ENCODE peak calls at places on chromosomes 1 and 21, in five cellular contexts. One of them, this sample, is unnamed.

GRCh38 chr1:18941221-18942141 is 15.0 kb downstream of the IFFO2 start:
- DNase-seq in GM12878: no peak
- DNase-seq in HepG2: peak; percentile 87
- DNase-seq in H1: no peak
- DNase-seq in A549: peak; percentile 66
- DNase-seq in this sample: no peak

GRCh38 chr1:240682166-240682565 is 70.2 kb upstream of the GREM2 start:
- DNase-seq in HepG2: no peak
- DNase-seq in GM12878: no peak
- DNase-seq in A549: no peak
- DNase-seq in H1: no peak
- DNase-seq in this sample: no peak

GRCh38 chr21:42845296-42845965 is 33.9 kb downstream of the WDR4 start:
- DNase-seq in A549: no peak
- DNase-seq in HepG2: no peak
- DNase-seq in H1: no peak
- DNase-seq in GM12878: no peak
- DNase-seq in this sample: no peak

GRCh38 chr1:205436776-205437485 is 15.1 kb upstream of the LEMD1 start:
- DNase-seq in GM12878: no peak
- DNase-seq in A549: no peak
- DNase-seq in H1: no peak
- DNase-seq in HepG2: no peak
- DNase-seq in this sample: no peak

GRCh38 chr21:28338906-28339305 is 653.8 kb downstream of the LTN1 start:
- DNase-seq in H1: no peak
- DNase-seq in GM12878: no peak
- DNase-seq in A549: no peak
- DNase-seq in HepG2: no peak
- DNase-seq in this sample: no peak

GRCh38 chr1:79104617-79105016 is 98.1 kb upstream of the ADGRL4 start:
- DNase-seq in A549: no peak
- DNase-seq in GM12878: no peak
- DNase-seq in HepG2: no peak
- DNase-seq in H1: no peak
- DNase-seq in this sample: no peak

GRCh38 chr1:86436041-86436440 is 12.1 kb downstream of the CLCA2 start:
- DNase-seq in A549: no peak
- DNase-seq in GM12878: no peak
- DNase-seq in H1: no peak
- DNase-seq in HepG2: no peak
- DNase-seq in this sample: no peak

GRCh38 chr1:176119549-176119948 is 87.5 kb downstream of the COP1 start:
- DNase-seq in H1: no peak
- DNase-seq in A549: peak; percentile 33
- DNase-seq in GM12878: no peak
- DNase-seq in HepG2: peak; percentile 39
- DNase-seq in this sample: peak; percentile 9

GRCh38 chr1:9494936-9495758 is 44.1 kb upstream of the SLC25A33 start:
- DNase-seq in A549: peak; percentile 60
- DNase-seq in H1: peak; percentile 38
- DNase-seq in GM12878: no peak
- DNase-seq in HepG2: no peak
- DNase-seq in this sample: peak; percentile 90

GRCh38 chr1:42756956-42757891 is 9.6 kb downstream of the P3H1 start:
- DNase-seq in HepG2: peak; percentile 70
- DNase-seq in A549: peak; percentile 70
- DNase-seq in GM12878: no peak
- DNase-seq in H1: no peak
- DNase-seq in this sample: peak; percentile 80

GRCh38 chr1:113868387-113869083 is 3.0 kb downstream of the PTPN22 start:
- DNase-seq in A549: no peak
- DNase-seq in H1: no peak
- DNase-seq in HepG2: no peak
- DNase-seq in GM12878: no peak
- DNase-seq in this sample: no peak

GRCh38 chr21:39153373-39153772 is 29.9 kb downstream of the PSMG1 start:
- DNase-seq in HepG2: no peak
- DNase-seq in GM12878: no peak
- DNase-seq in A549: peak; percentile 10
- DNase-seq in H1: no peak
- DNase-seq in this sample: peak; percentile 55

GRCh38 chr1:109988349-109988914 is 3.9 kb downstream of the AHCYL1 start:
- DNase-seq in H1: no peak
- DNase-seq in HepG2: peak; percentile 56
- DNase-seq in GM12878: no peak
- DNase-seq in A549: no peak
- DNase-seq in this sample: no peak

GRCh38 chr1:8937701-8938100 is 8.0 kb upstream of the CA6 start:
- DNase-seq in GM12878: no peak
- DNase-seq in A549: no peak
- DNase-seq in H1: no peak
- DNase-seq in HepG2: no peak
- DNase-seq in this sample: no peak

GRCh38 chr1:234970731-234971476 is 157.7 kb downstream of the TOMM20 start:
- DNase-seq in GM12878: no peak
- DNase-seq in H1: peak; percentile 57
- DNase-seq in A549: no peak
- DNase-seq in HepG2: peak; percentile 81
- DNase-seq in this sample: no peak

GRCh38 chr1:12572506-12572905 is 45.5 kb downstream of the DHRS3 start:
- DNase-seq in H1: no peak
- DNase-seq in GM12878: no peak
- DNase-seq in HepG2: no peak
- DNase-seq in A549: no peak
- DNase-seq in this sample: no peak

GRCh38 chr1:172275478-172275877 is 145.0 kb upstream of the C1orf105 start:
- DNase-seq in HepG2: no peak
- DNase-seq in GM12878: no peak
- DNase-seq in H1: no peak
- DNase-seq in A549: no peak
- DNase-seq in this sample: no peak

GRCh38 chr1:221031015-221031889 is 152.0 kb downstream of the HLX start:
- DNase-seq in GM12878: no peak
- DNase-seq in HepG2: no peak
- DNase-seq in H1: no peak
- DNase-seq in A549: no peak
- DNase-seq in this sample: peak; percentile 28

GRCh38 chr1:171550055-171550454 is 64.7 kb downstream of the PRRC2C start:
- DNase-seq in H1: no peak
- DNase-seq in HepG2: no peak
- DNase-seq in A549: no peak
- DNase-seq in GM12878: no peak
- DNase-seq in this sample: no peak

GRCh38 chr1:116330342-116330652 is 42.7 kb upstream of the ATP1A1 start:
- DNase-seq in H1: no peak
- DNase-seq in A549: no peak
- DNase-seq in GM12878: no peak
- DNase-seq in HepG2: no peak
- DNase-seq in this sample: no peak

GRCh38 chr1:180252638-180253536 is 22.8 kb downstream of the LHX4 start:
- DNase-seq in HepG2: peak; percentile 51
- DNase-seq in GM12878: peak; percentile 37
- DNase-seq in A549: peak; percentile 76
- DNase-seq in H1: no peak
- DNase-seq in this sample: peak; percentile 81

GRCh38 chr1:101371259-101371658 is 134.4 kb downstream of the S1PR1 start:
- DNase-seq in H1: no peak
- DNase-seq in HepG2: peak; percentile 1
- DNase-seq in GM12878: peak; percentile 96
- DNase-seq in A549: peak; percentile 13
- DNase-seq in this sample: peak; percentile 3

GRCh38 chr1:26281971-26282693 is 2.2 kb downstream of the SH3BGRL3 start:
- DNase-seq in HepG2: no peak
- DNase-seq in GM12878: no peak
- DNase-seq in A549: no peak
- DNase-seq in H1: peak; percentile 53
- DNase-seq in this sample: peak; percentile 60

DNA sequence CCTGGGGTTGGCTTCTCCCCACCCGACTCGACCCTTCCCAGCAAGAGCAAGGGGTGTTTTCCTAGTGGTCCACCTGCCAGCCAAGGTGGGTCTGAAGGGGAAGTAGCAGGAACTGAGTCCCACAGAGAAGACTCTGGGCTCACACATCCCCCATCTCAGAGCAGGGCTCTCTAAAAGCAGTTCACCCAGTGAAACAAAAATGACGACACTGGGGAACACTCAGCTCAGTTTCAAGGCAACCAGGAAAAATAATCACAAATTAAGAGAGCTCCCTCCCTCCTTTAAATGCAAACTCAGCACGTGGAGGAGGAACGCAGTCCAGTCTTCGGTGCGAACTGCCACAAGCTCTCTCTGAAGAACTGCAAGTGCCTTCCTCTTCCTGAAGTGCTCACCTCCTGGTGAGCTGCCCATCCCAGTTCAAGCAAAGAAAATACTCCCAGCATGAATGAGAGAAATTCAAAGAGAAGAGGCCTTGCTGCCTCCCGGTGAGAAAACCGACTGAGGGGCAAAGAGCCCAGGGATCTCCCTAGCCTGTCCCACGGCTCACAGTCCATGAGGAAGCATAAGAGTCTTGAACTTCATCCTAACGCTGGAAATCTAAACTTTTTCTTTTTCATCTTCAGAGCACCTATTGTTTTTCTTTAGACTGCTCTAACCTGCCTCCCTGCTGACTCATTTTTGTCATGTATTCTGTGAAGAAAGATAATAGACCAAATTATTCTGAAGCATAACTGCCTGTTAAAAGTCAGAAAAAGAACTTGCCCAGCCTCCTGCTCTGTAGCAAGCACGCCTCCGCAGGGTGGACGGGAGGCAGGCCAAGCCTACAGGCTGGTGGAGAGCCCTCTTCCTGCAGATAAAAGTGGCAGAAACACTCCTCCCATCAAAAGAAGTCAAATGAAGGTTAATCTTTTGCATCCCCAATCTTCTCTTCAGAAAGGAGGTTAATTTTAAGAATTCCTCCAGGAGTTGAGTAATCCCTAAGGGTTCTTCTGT is 281.4 kb downstream of the HHIPL2 start:
- DNase-seq in HepG2: no peak
- DNase-seq in A549: no peak
- DNase-seq in GM12878: no peak
- DNase-seq in H1: no peak
- DNase-seq in this sample: no peak
- TF ChIP-seq HDAC2 in HepG2: no peak
- TF ChIP-seq HDAC2 in A549: no peak
- TF ChIP-seq HDAC2 in GM12878: no peak
- TF ChIP-seq HDAC2 in H1: no peak
- TF ChIP-seq HDAC2 in this sample: no peak

DNA sequence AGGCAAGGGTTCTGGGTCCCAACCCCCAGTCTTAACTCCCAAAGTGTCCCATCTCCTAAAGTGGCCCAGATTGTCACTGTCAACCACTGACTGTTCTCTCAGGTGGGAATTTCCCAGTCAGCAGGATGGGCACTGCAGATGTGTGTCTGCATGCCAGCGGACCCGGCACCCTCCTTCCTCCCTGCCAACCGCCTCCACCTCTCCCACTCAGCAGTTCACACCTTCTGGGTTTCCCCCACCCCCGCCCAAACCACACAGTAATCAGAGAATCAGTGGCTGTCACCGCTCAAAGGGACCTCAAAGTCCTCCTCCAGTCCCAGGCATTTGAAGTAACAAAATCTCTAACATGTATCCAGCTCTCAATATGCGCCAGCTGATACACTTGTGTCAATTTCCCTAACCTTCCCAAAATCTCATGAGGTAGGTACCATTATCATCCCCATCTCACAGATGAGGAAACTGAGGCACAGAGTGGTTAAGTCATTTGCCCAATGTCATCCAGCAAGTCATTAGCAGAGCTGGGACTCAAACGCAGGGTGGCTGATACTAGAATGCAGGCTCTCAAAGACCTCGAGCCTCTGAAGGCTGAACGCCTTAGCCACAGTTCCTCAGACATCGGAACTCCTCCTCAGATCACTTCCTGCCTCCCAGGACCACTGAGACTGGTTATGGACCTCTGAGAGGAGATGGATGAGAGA is 4.8 kb downstream of the RUNX3 start:
- DNase-seq in A549: no peak
- DNase-seq in HepG2: no peak
- DNase-seq in GM12878: peak; percentile 68
- DNase-seq in H1: no peak
- DNase-seq in this sample: no peak
- TF ChIP-seq HDAC2 in A549: no peak
- TF ChIP-seq HDAC2 in HepG2: no peak
- TF ChIP-seq HDAC2 in GM12878: no peak
- TF ChIP-seq HDAC2 in H1: no peak
- TF ChIP-seq HDAC2 in this sample: no peak

GRCh38 chr1:27519341-27520258 is 29.6 kb upstream of the WASF2 start:
- DNase-seq in HepG2: no peak
- DNase-seq in GM12878: no peak
- DNase-seq in H1: no peak
- DNase-seq in A549: no peak
- DNase-seq in this sample: no peak

GRCh38 chr1:27520651-27521050 is 30.7 kb upstream of the WASF2 start:
- DNase-seq in H1: no peak
- DNase-seq in HepG2: peak; percentile 47
- DNase-seq in GM12878: no peak
- DNase-seq in A549: no peak
- DNase-seq in this sample: no peak

GRCh38 chr1:27522860-27523665 is 33.1 kb upstream of the WASF2 start:
- DNase-seq in GM12878: no peak
- DNase-seq in HepG2: peak; percentile 52
- DNase-seq in A549: peak; percentile 32
- DNase-seq in H1: no peak
- DNase-seq in this sample: peak; percentile 78

GRCh38 chr1:27522148-27522859 is 32.3 kb upstream of the WASF2 start:
- DNase-seq in HepG2: peak; percentile 67
- DNase-seq in A549: no peak
- DNase-seq in GM12878: no peak
- DNase-seq in H1: no peak
- DNase-seq in this sample: no peak

GRCh38 chr1:27521336-27522147 is 31.6 kb upstream of the WASF2 start:
- DNase-seq in GM12878: no peak
- DNase-seq in HepG2: no peak
- DNase-seq in H1: no peak
- DNase-seq in A549: no peak
- DNase-seq in this sample: no peak
- TF ChIP-seq HDAC2 in GM12878: no peak
- TF ChIP-seq HDAC2 in HepG2: no peak
- TF ChIP-seq HDAC2 in H1: no peak
- TF ChIP-seq HDAC2 in A549: no peak
- TF ChIP-seq HDAC2 in this sample: no peak

DNA sequence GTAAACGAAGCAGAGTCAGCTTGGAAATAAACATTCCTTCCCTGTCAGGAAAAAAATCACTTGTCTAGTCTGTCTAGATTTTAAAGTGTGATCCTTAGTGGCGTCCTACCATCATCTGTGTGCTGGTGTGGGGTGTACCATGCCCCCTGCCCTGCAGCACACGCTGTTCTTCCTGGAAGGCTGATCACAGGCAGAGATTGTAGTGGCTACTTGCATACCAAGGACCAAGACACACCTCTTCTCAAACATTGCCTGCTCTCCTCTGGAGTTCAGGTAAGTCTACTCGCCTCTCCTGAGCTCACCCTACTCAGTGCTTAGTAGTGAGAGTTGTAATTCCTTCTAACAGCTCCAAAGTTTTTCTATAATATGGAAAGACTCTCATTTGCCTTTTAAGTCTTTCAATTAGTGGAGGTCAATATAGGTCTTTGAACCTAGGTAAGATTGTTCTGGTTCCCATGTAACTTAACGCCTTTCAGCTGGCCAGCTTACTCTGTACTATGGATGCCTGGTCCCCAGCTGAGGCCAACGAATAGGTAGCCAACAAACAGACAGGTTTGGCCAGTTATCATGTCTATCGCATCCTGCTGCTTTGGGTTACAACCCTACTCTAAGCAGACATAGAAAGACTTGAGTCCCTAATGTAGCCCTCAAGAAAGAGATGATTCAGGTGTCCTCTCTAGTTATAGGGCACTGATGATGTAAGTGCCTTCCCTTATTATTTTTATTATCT is 55.4 kb downstream of the XCL1 start:
- DNase-seq in HepG2: no peak
- DNase-seq in GM12878: no peak
- DNase-seq in A549: no peak
- DNase-seq in H1: no peak
- DNase-seq in this sample: no peak
- TF ChIP-seq HDAC2 in HepG2: no peak
- TF ChIP-seq HDAC2 in GM12878: no peak
- TF ChIP-seq HDAC2 in A549: no peak
- TF ChIP-seq HDAC2 in H1: no peak
- TF ChIP-seq HDAC2 in this sample: no peak